ENCODE peak calls at places on chromosome 1, in eight cellular contexts. B is AG09309; F is brain microvascular endothelial cell; X is choroid plexus epithelial cell; N is ovary; H is AG10803; R is CD4-positive, alpha-beta T cell; A is GM12865. V is an unnamed sample.

GRCh38 chr1:181089777-181090505 is 1.4 kb downstream of the IER5 start:
- DNase-seq in B (no peak), F (no peak), X (peak), N (peak), H (peak), R (peak), A (peak), V (no peak)

GRCh38 chr1:44406761-44407429 is 1.8 kb downstream of the RNF220 start:
- DNase-seq in B (no peak), F (no peak), X (no peak), N (no peak), H (no peak), R (no peak), A (no peak), V (no peak)

GRCh38 chr1:71179997-71180396 is 99.2 kb upstream of the ZRANB2 start:
- DNase-seq in B (no peak), F (no peak), X (no peak), N (no peak), H (no peak), R (no peak), A (no peak), V (no peak)

GRCh38 chr1:81585371-81585770 is 215.4 kb upstream of the ADGRL2 start:
- DNase-seq in B (no peak), F (no peak), X (peak), N (no peak), H (no peak), R (no peak), A (no peak), V (no peak)

GRCh38 chr1:21289700-21290545 is at the start of gene ECE1:
- DNase-seq in B (no peak), F (no peak), X (no peak), N (peak), H (no peak), R (peak), A (peak), V (no peak)

GRCh38 chr1:169712309-169712631 is 850 bp upstream of the SELL start:
- DNase-seq in B (no peak), F (no peak), X (no peak), N (no peak), H (no peak), R (no peak), A (no peak), V (no peak)

GRCh38 chr1:81867235-81867634 is 66.5 kb downstream of the ADGRL2 start:
- DNase-seq in B (no peak), F (no peak), X (no peak), N (no peak), H (no peak), R (no peak), A (no peak), V (no peak)

GRCh38 chr1:60431593-60431992 is 358.0 kb upstream of the C1orf87 start:
- DNase-seq in B (no peak), F (no peak), X (peak), N (no peak), H (no peak), R (no peak), A (no peak), V (no peak)

DNA sequence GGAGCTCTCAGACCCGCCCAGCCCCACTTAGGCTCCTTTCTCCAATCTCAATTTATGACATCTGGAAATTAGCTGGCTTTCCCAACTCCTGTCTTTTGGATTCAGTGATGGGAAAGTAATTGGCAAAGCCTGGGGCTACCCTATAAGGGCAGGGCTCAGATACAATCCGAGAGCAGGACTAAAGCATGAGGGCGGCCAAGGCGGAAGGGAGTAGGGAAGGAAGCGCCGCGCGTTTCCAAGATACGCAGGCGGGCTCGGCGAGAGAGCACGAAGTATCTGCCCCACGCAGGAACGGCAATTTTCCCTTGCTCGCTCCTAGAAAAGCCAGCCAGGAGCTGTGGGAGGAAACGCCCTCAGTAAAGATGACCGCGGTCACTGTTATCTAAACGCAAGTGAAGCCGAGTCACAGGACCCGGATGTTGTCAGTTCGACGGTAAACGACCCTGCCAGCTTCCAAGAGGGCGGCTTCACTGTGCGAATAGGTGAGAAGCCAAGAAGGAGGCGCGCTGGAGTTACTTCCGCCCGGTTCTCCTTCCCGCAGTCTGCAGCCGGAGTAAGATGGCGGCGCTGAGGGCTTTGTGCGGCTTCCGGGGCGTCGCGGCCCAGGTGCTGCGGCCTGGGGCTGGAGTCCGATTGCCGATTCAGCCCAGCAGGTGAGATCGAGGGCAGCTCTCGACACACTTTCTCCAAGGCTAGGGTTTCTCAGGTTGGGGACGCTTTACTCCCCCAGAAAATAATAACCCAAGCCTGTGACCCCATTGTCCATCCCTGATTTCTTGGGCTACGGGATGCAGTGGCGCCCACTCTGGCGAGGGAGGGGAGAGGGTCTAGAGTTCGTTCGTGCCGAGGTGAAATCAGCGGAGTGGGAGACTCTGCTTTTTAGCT is at the start of gene NDUFS2:
- DNase-seq in B (peak), F (peak), X (peak), N (peak), H (peak), R (peak), A (peak), V (peak)
- TF ChIP-seq CTCF in B (no peak), F (peak), X (peak), N (no peak), H (peak), R (no peak), A (no peak), V (peak)

GRCh38 chr1:217661407-217661806 is 30.3 kb downstream of the SPATA17 start:
- DNase-seq in B (no peak), F (no peak), X (no peak), N (no peak), H (no peak), R (no peak), A (no peak), V (no peak)

DNA sequence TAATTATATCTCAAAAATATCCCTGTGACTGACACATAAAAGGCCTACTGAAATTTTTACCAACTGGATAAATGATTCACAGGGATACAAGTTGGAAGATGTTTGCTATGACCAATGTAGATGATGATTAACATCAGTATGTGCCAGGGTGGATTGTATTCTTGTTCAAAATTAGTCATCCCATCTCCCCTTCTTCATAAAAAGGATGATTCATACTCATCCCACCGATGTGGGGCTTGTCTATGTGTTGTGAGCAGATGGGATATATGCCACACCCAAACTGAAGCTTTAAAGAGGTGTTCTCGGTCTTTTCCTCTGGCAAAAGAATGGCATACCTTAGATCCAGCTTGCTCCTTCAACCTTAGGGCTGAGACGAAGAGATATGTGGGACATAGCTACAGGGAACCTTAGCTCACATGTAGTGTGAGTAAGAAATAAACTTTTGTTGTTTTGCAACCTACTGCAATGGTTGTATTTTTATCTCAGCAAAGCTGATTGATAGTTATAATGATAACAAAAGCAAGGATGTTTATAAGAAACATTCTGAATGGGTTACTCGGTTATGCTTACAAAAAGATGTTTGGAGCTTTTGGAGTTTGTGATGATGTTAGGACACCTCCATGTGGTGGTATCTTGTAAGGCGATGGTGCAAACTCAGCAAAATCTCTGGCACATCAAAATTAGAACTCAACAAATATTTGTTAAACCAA is 29.4 kb downstream of the SPATA17 start:
- DNase-seq in B (peak), F (peak), X (peak), N (no peak), H (peak), R (no peak), A (peak), V (peak)
- TF ChIP-seq CTCF in B (peak), F (peak), X (peak), N (no peak), H (peak), R (no peak), A (peak), V (peak)

GRCh38 chr1:89276690-89277089 is 4.0 kb upstream of the GBP5 start:
- DNase-seq in B (no peak), F (no peak), X (no peak), N (no peak), H (no peak), R (no peak), A (peak), V (no peak)
- TF ChIP-seq CTCF in B (peak), F (no peak), X (no peak), N (no peak), H (peak), R (no peak), A (peak), V (no peak)

GRCh38 chr1:91621907-91622306 is 121.3 kb downstream of the CDC7 start:
- DNase-seq in B (no peak), F (no peak), X (no peak), N (no peak), H (no peak), R (no peak), A (no peak), V (no peak)

GRCh38 chr1:91613594-91613993 is 112.9 kb downstream of the CDC7 start:
- DNase-seq in B (no peak), F (no peak), X (no peak), N (no peak), H (peak), R (no peak), A (no peak), V (no peak)

GRCh38 chr1:91619881-91620280 is 119.2 kb downstream of the CDC7 start:
- DNase-seq in B (no peak), F (no peak), X (no peak), N (no peak), H (peak), R (no peak), A (no peak), V (no peak)

GRCh38 chr1:91621360-91621759 is 120.7 kb downstream of the CDC7 start:
- DNase-seq in B (no peak), F (no peak), X (no peak), N (no peak), H (no peak), R (no peak), A (no peak), V (no peak)

GRCh38 chr1:91617242-91617837 is 116.7 kb downstream of the CDC7 start:
- DNase-seq in B (no peak), F (no peak), X (peak), N (peak), H (no peak), R (no peak), A (peak), V (no peak)
- TF ChIP-seq CTCF in B (no peak), F (peak), X (peak), N (peak), H (no peak), R (no peak), A (peak), V (peak)

DNA sequence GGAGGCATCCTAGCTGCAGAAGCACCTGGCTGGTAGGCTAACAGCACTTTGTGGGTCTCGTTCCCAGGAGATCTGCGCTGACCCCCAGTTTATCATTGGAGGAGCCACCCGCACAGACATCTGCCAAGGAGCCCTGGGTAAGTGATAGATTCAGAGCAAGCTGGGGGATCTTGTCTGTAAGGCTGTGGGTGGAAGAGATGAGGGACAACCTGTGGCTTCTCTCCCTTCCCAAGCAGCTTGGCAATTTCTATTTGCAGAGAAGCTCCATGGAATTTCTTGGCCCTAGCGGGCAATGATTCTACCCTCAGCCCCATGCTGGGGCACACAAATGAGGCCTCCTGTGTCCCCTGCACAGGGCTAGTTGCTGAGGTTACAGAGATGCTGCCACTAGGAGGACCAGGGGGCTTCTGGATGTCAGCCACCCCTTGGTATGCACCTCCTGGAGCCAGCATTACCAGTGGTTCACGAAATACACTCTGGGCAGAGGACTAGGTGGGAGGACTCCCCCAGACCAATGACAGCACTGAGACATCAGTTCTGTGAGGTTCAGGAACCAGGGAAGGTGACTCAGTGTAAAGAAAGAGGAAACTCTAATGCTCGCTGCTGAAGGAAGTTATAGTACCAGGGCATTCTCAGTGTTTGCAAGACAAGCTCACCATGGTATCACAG is 5.5 kb downstream of the CAPN2 start:
- DNase-seq in B (no peak), F (no peak), X (no peak), N (no peak), H (no peak), R (no peak), A (no peak), V (no peak)
- TF ChIP-seq CTCF in B (no peak), F (peak), X (peak), N (no peak), H (no peak), R (no peak), A (no peak), V (no peak)

GRCh38 chr1:156444407-156445001 is 56.1 kb downstream of the MEF2D start:
- DNase-seq in B (no peak), F (peak), X (peak), N (no peak), H (no peak), R (no peak), A (peak), V (no peak)
- TF ChIP-seq CTCF in B (peak), F (peak), X (peak), N (no peak), H (peak), R (no peak), A (peak), V (peak)

DNA sequence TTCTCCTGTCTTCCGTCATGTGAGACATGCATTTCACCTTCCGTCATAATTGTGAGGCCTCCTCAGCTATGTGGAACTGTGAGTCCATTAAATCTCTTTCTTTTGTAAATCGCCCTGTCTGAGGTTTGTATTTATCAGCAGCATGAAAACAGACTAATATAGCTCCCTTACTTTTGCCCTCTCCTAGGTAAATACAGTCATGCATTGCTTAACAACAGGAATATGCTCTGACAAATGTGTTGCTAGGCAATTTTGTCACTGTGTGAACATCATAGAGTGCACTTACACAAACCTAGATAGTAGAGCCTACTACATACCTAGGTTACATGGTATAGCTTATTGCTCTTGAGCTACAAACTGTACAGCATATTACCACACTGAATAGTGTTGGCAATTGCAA is 616.8 kb downstream of the RWDD3 start:
- DNase-seq in B (no peak), F (no peak), X (no peak), N (no peak), H (no peak), R (no peak), A (no peak), V (no peak)
- TF ChIP-seq CTCF in B (no peak), F (no peak), X (no peak), N (no peak), H (no peak), R (no peak), A (no peak), V (no peak)

DNA sequence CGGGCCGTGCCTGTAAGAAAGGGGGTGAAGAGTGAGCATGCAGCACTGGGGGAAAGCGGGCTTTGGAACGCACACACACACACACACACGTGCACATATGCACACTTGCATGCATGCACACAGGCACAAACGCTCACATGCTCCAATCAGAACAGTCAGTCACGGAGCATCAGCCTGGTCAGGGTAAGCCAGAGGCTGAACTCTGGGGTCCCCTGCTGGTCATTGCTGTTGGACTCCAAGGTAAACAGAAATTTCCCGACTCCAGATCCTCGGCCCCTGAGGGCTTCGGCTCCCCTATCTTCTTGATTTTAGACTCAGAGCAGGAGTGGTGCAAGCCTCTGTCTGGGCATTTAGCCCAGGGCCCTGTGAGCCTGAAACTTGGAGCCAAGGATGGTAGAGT is 54.2 kb downstream of the SYT2 start:
- DNase-seq in B (no peak), F (peak), X (peak), N (no peak), H (no peak), R (no peak), A (peak), V (no peak)
- TF ChIP-seq CTCF in B (peak), F (peak), X (peak), N (no peak), H (no peak), R (no peak), A (peak), V (peak)

DNA sequence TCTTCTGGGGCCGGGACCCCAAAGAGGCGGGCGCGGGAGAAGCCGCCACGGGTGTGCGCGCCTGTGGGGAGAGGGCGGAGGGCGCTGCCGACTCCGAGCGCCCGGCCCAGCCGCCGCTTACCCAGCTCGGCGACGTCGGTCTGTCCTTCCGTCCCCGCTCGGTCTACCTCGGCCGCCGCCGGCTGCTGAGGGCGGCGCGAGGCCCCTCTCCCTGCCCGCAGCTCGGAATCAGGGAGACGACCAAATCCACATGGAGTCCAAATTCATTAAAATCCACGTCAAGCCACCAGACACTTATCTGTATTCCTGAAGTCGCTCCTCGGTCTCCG is 698 bp downstream of the PLXNA2 start:
- DNase-seq in B (no peak), F (no peak), X (no peak), N (no peak), H (no peak), R (no peak), A (no peak), V (no peak)
- TF ChIP-seq CTCF in B (no peak), F (no peak), X (no peak), N (no peak), H (no peak), R (no peak), A (no peak), V (no peak)

DNA sequence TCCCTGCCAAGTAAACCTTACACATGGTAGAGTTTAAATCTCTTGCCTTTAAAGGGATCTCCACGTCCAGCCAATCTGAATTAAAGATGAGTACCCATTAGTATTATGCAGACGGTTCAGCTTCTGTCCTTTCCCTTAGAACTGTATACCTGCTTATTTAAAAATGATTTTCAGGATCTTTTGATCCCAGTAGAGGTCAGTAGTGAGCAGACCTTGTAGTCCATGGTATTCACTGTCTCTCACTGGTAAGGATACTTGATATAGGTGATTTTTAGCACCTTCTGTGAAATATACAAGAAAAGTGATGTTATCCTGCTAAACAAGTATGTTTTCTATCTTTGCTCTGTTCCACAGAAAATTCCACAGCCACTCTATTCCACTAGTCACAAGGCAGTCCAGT is 1211.6 kb upstream of the ADGRL4 start:
- DNase-seq in B (no peak), F (peak), X (peak), N (no peak), H (peak), R (no peak), A (peak), V (peak)
- TF ChIP-seq CTCF in B (peak), F (peak), X (peak), N (no peak), H (peak), R (no peak), A (peak), V (peak)